ENCODE peak calls at places on chromosomes 1 and 21, in four cellular contexts. C, S, T and Y are unnamed samples.

GRCh38 chr21:33211732-33212131 is 18.0 kb upstream of the IFNAR2 start:
- DNase-seq in S (no peak), C (no peak), T (no peak), Y (no peak)

GRCh38 chr1:179955318-179955638 is 668 bp downstream of the CEP350 start:
- DNase-seq in S (no peak), C (no peak), T (peak; percentile 49), Y (no peak)

GRCh38 chr1:167175901-167176300 is 44.8 kb upstream of the POU2F1 start:
- DNase-seq in S (no peak), T (no peak), C (no peak), Y (no peak)

GRCh38 chr1:104402178-104402577 is 652.5 kb downstream of the AMY1C start:
- DNase-seq in C (no peak), S (no peak), T (no peak), Y (no peak)

GRCh38 chr1:222416001-222416791 is 131.7 kb downstream of the HHIPL2 start:
- DNase-seq in T (no peak), S (no peak), C (no peak), Y (no peak)

GRCh38 chr1:231383159-231383855 is 38.8 kb downstream of the EGLN1 start:
- DNase-seq in C (no peak), S (no peak), T (no peak), Y (no peak)

GRCh38 chr21:46386726-46387073 is 62.7 kb downstream of the PCNT start:
- DNase-seq in C (no peak), T (no peak), S (no peak), Y (no peak)

GRCh38 chr1:96492236-96492635 is 229.3 kb upstream of the PTBP2 start:
- DNase-seq in T (no peak), C (no peak), S (no peak), Y (no peak)

GRCh38 chr21:33729631-33730030 is 87.3 kb downstream of the ITSN1 start:
- DNase-seq in T (peak; percentile 14), S (no peak), C (no peak), Y (no peak)

GRCh38 chr1:186178426-186179043 is 196.5 kb downstream of the TPR start:
- DNase-seq in S (no peak), C (no peak), T (no peak), Y (no peak)

GRCh38 chr1:171470726-171471125 is 14.6 kb upstream of the PRRC2C start:
- DNase-seq in T (no peak), S (no peak), C (no peak), Y (no peak)

GRCh38 chr1:81305997-81306452 is 494.7 kb upstream of the ADGRL2 start:
- DNase-seq in T (peak; percentile 65), S (peak; percentile 4), C (no peak), Y (no peak)

GRCh38 chr1:109904105-109904817 is 6.4 kb upstream of the CSF1 start:
- DNase-seq in T (no peak), C (peak; percentile 59), S (no peak), Y (no peak)

GRCh38 chr1:30513396-30514136 is 209.8 kb downstream of the MATN1 start:
- DNase-seq in T (no peak), C (no peak), S (no peak), Y (no peak)

GRCh38 chr1:172647987-172648386 is 10.9 kb upstream of the FASLG start:
- DNase-seq in C (no peak), S (no peak), T (no peak), Y (no peak)

GRCh38 chr1:85315789-85316188 is 39.4 kb upstream of the BCL10 start:
- DNase-seq in T (no peak), C (no peak), S (no peak), Y (no peak)

GRCh38 chr1:85311818-85312217 is 35.4 kb upstream of the BCL10 start:
- DNase-seq in S (no peak), C (no peak), T (no peak), Y (no peak)

GRCh38 chr1:85316324-85316723 is 39.9 kb upstream of the BCL10 start:
- DNase-seq in T (no peak), C (no peak), S (no peak), Y (no peak)

GRCh38 chr1:85314726-85315125 is 38.3 kb upstream of the BCL10 start:
- DNase-seq in S (no peak), T (no peak), C (no peak), Y (no peak)

DNA sequence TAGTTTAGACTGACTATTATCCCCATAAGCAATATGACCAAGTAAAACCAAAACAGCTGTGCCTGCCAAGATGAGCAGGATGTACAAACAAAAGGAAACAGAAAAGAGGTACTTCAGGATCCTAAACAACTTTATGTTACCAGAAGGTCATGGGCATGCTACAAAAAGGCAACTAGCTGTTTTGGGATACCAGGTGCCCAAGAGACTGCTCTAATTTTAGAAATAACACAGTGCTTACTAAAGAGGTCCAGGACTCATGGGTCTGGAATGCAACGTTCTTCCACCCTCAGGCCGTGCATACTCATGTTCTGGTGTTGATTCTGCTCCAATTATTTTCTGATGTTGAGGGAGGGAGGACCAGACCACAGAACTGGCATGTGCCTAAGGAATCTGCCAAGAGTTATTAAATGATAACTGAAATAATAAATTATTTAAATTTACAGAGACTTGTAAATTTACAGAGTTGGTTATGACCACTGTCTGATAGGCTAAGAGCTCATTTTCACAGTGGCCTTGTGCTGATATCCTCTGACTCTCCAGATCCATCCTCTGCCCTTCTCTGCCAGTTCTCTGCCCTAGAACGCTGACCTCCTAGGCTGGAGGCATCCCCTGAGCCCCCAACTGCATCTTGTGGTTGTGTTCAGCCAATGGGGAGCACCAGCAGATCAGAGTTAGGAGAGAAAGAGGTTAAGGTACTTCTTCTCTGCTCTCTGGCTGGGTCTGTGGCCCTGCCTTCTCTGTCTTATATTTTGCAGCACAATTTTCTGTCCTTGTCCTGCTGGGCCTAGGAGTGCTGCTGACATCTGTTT is 37.7 kb upstream of the BCL10 start:
- DNase-seq in C (no peak), T (peak; percentile 87), S (peak; percentile 92), Y (no peak)
- H3K4me1 ChIP-seq in C (no peaks in the 10 kb centered on the region), T (peaks cover 63% of the 10 kb centered on the region), S (peaks cover 36% of the 10 kb centered on the region), Y (peaks cover 1% of the 10 kb centered on the region)

GRCh38 chr1:65067491-65068201 is 80.4 kb upstream of the AK4 start:
- DNase-seq in T (peak; percentile 84), S (no peak), C (peak; percentile 88), Y (no peak)

GRCh38 chr1:65066766-65067490 is 81.1 kb upstream of the AK4 start:
- DNase-seq in S (no peak), C (peak; percentile 97), T (peak; percentile 74), Y (no peak)

GRCh38 chr1:65066379-65066765 is 81.6 kb upstream of the AK4 start:
- DNase-seq in C (no peak), T (no peak), S (no peak), Y (no peak)

GRCh38 chr1:65068202-65069011 is 79.6 kb upstream of the AK4 start:
- DNase-seq in T (peak; percentile 62), C (no peak), S (no peak), Y (no peak)

DNA sequence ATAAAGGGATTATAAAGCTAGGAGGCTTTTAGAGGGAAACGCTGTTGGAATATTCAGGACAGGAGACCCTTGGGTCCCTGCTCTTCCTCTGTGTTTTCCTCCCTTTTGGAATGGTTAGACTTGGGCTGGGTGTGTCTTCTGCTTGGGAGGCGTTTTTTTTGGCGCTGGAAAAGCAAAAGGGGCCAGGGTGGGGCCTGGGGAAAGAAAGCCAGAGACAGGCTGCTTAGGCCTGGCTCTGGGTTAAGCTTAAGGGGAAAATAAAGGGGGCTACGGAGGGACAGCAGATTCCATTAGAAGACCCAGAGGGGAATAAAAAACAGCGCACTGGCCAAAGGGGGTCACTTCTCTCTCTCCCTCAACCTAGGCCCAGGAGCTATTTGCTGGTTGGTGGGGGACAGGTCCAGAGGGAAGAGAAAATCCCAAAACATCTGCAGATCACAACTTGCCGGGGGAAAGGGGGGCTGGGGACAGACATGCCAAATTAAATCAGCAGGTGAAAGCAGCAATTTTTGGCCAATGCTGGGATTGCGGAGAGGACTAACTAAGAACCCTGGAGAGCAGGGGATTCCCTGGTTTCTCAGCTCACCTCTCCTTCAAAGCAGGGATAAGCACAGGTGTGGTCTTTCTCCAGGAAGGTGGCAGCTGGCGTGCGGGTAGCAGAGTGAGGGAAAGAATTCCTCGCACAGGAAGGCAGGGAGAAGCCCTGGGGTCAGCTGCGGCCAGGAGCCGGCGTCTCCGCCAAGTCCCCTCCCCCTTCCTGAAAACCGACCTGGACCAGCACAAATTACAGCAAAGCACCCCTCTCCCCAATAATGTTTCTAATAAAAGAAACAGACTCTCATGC is 82.2 kb upstream of the AK4 start:
- DNase-seq in T (peak; percentile 36), C (peak; percentile 77), S (no peak), Y (no peak)
- H3K27ac ChIP-seq in T (peak overlapping the region; percentile 82), C (peak overlapping the region; percentile 97), S (no peak overlapping the region), Y (no peak overlapping the region)

DNA sequence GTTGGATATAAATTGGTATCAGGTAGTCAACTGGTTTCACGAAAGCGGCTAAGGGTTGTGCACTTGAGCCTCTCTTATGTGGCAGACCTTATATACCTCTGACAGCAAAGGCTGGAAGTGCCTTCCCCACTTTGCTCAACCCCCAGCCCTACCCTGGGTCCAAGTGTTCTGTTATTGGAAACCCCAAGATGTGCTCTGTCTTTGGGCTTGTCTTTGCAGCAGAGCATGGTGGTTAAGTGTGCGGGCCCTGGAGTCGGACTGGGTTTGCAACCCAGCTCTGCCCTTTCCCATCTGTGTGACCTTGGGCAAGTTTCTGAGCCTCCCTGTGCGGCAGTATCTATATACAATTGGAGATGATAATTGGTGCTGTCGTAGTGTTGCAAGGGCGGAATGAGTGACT is 11.2 kb upstream of the IL10 start:
- DNase-seq in T (no peak), C (no peak), S (no peak), Y (no peak)
- H3K4me1 ChIP-seq in T (no peaks in the 10 kb centered on the region), C (no peaks in the 10 kb centered on the region), S (no peaks in the 10 kb centered on the region), Y (no peaks in the 10 kb centered on the region)

GRCh38 chr1:226575436-226576390 is 27.1 kb downstream of the STUM start:
- DNase-seq in S (no peak), T (no peak), C (no peak), Y (no peak)
- H3K27ac ChIP-seq in S (no peak overlapping the region), T (no peak overlapping the region), C (no peak overlapping the region), Y (no peak overlapping the region)

DNA sequence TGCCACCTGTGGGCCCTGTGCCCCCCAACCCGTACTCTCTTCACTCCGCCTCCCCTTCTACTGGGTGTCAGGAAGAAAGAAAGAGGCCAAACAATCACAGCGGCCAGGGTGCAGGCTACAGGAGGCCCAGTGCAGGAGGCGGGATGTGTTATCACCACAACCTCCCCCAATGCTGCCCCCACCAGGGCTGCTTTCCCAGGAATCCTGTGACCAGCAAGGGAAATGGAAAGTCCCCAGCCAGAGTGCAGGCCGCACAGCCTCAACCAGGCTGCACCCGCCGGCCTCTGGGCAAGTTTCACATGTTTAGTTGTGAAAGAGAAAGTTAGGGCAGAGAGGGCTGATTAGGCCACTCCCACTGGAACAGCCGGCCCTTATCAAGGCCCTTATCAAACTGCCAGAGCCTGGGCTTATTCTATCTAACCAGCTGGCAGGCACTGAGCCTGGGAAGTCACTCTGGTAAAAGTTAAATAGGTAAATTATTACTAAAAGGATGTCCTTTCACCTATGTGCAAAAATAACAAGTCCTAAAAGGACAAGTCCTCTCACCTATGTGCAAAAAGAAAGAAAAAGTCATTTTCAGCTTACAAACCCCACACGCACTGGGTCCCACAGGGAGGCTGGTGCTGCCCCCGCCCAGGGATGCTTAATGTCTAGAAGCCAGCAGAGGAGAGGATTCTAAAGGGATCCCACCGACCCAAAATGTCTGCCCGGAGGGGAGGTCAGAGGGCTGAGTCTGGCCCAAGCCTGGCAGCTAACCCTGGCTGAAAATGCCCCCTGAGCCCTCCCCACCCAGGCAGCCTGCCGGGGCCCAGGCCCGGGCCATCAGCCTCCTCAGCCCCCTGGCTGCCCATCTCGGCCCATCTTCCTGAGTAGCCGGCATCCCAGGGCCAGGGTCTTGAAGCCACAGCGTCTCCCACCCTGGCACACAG is 33.7 kb downstream of the ACOT7 start:
- DNase-seq in S (no peak), T (peak; percentile 88), C (peak; percentile 84), Y (no peak)
- H3K4me1 ChIP-seq in S (peaks cover 59% of the 10 kb centered on the region), T (peaks cover 20% of the 10 kb centered on the region), C (peaks cover 2% of the 10 kb centered on the region), Y (peaks cover 7% of the 10 kb centered on the region)

GRCh38 chr1:240399381-240399780 is 212.6 kb downstream of the GREM2 start:
- DNase-seq in C (no peak), S (no peak), T (no peak), Y (no peak)
- H3K27ac ChIP-seq in C (no peak overlapping the region), S (no peak overlapping the region), T (no peak overlapping the region), Y (no peak overlapping the region)